ENCODE peak calls at places on chromosome 14, in five cellular contexts. T is heart left ventricle, H is mesendoderm, J is endodermal cell, V is GM23248. X is an unnamed sample. For H3K36me3, the result is how much of the 10 kb centered on the place peaks cover.

GRCh38 chr14:55373784-55374725 is 37.6 kb downstream of the ATG14 start:
- DNase-seq in T (no peak), H (peak), J (no peak), V (peak), X (peak)

GRCh38 chr14:101022121-101022520 is 118.6 kb upstream of the RTL1 start:
- DNase-seq in T (no peak), H (no peak), J (peak), V (peak), X (no peak)

GRCh38 chr14:89040080-89040437 is 215.6 kb downstream of the TTC8 start:
- DNase-seq in T (no peak), H (no peak), J (no peak), V (no peak), X (no peak)

GRCh38 chr14:60482743-60483142 is 3.1 kb downstream of the C14orf39 start:
- DNase-seq in T (no peak), H (no peak), J (no peak), V (no peak), X (no peak)

GRCh38 chr14:76781648-76782051 is 20.4 kb downstream of the VASH1 start:
- DNase-seq in T (no peak), H (no peak), J (peak), V (no peak), X (no peak)

GRCh38 chr14:64493455-64493854 is 10.2 kb downstream of the ZBTB25 start:
- DNase-seq in T (no peak), H (no peak), J (no peak), V (no peak), X (no peak)

GRCh38 chr14:61229475-61229888 is 51.7 kb downstream of the TMEM30B start:
- DNase-seq in T (no peak), H (no peak), J (no peak), V (no peak), X (no peak)

GRCh38 chr14:96586921-96587822 is 85.0 kb downstream of the PAPOLA start:
- DNase-seq in T (no peak), H (no peak), J (peak), V (no peak), X (no peak)

GRCh38 chr14:55803506-55804197 is 223.6 kb downstream of the KTN1 start:
- DNase-seq in T (no peak), H (no peak), J (no peak), V (no peak), X (no peak)

GRCh38 chr14:99035712-99036593 is 236.0 kb downstream of the BCL11B start:
- DNase-seq in T (peak), H (peak), J (peak), V (peak), X (peak)

GRCh38 chr14:60658116-60658515 is 8.8 kb upstream of the SIX1 start:
- DNase-seq in T (no peak), H (peak), J (peak), V (no peak), X (no peak)

GRCh38 chr14:51424569-51425251 is 184.7 kb downstream of the TMX1 start:
- DNase-seq in T (peak), H (peak), J (no peak), V (peak), X (no peak)

GRCh38 chr14:55386037-55386798 is 25.4 kb downstream of the ATG14 start:
- DNase-seq in T (no peak), H (peak), J (peak), V (no peak), X (no peak)

GRCh38 chr14:58805057-58805456 is 167.3 kb downstream of the DACT1 start:
- DNase-seq in T (no peak), H (no peak), J (no peak), V (peak), X (no peak)

GRCh38 chr14:26926585-26926984 is 328.8 kb upstream of the NOVA1 start:
- DNase-seq in T (no peak), H (peak), J (no peak), V (no peak), X (no peak)
- H3K36me3 ChIP-seq in T (under half), H (under half), J (under half), V (under half), X (under half)

GRCh38 chr14:23202001-23202400 is 18.5 kb upstream of the SLC7A8 start:
- DNase-seq in T (no peak), H (no peak), J (no peak), V (no peak), X (no peak)

GRCh38 chr14:23209651-23210423 is 26.4 kb upstream of the SLC7A8 start:
- DNase-seq in T (no peak), H (no peak), J (no peak), V (no peak), X (no peak)

GRCh38 chr14:23206422-23207145 is 23.1 kb upstream of the SLC7A8 start:
- DNase-seq in T (no peak), H (no peak), J (no peak), V (no peak), X (no peak)

GRCh38 chr14:23208286-23208685 is 24.8 kb upstream of the SLC7A8 start:
- DNase-seq in T (no peak), H (no peak), J (no peak), V (no peak), X (no peak)

GRCh38 chr14:23207146-23207540 is 23.7 kb upstream of the SLC7A8 start:
- DNase-seq in T (no peak), H (peak), J (no peak), V (no peak), X (no peak)
- H3K4me3 ChIP-seq in T (no peak), H (no peak), J (no peak), V (no peak), X (no peak)

GRCh38 chr14:26448181-26448855 is 149.5 kb downstream of the NOVA1 start:
- DNase-seq in T (no peak), H (peak), J (peak), V (no peak), X (no peak)
- H3K27ac ChIP-seq in T (no peak), H (no peak), J (no peak), V (no peak), X (no peak)

GRCh38 chr14:21074398-21075272 is 4.5 kb downstream of the ARHGEF40 start:
- DNase-seq in T (no peak), H (no peak), J (no peak), V (no peak), X (no peak)
- H3K36me3 ChIP-seq in T (half or more), H (under half), J (half or more), V (under half), X (under half)

DNA sequence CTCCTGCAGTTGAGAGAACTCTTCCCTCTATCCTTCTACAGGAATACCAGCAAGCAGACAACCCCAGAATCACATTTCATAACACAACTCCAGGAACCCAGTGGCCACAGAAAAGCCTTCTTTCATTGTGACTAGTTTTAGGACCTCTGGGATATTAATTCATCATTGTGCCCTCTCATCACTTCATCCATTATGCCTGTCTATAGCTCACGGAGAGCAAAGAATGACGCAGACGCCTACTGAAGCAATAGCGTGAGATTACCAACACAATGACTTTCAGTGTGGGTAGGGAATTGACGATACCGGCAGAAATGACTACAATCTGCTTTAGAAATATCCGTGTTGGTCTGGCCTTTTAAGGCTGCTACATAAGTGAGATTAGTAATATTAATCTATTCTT is 158.1 kb upstream of the FOXG1 start:
- DNase-seq in T (no peak), H (no peak), J (no peak), V (no peak), X (no peak)
- H3K4me3 ChIP-seq in T (no peak), H (no peak), J (no peak), V (no peak), X (no peak)

GRCh38 chr14:68797180-68797670 is 4.4 kb upstream of the ZFP36L1 start:
- DNase-seq in T (no peak), H (peak), J (peak), V (no peak), X (no peak)
- H3K27ac ChIP-seq in T (peak), H (peak), J (no peak), V (peak), X (peak)

DNA sequence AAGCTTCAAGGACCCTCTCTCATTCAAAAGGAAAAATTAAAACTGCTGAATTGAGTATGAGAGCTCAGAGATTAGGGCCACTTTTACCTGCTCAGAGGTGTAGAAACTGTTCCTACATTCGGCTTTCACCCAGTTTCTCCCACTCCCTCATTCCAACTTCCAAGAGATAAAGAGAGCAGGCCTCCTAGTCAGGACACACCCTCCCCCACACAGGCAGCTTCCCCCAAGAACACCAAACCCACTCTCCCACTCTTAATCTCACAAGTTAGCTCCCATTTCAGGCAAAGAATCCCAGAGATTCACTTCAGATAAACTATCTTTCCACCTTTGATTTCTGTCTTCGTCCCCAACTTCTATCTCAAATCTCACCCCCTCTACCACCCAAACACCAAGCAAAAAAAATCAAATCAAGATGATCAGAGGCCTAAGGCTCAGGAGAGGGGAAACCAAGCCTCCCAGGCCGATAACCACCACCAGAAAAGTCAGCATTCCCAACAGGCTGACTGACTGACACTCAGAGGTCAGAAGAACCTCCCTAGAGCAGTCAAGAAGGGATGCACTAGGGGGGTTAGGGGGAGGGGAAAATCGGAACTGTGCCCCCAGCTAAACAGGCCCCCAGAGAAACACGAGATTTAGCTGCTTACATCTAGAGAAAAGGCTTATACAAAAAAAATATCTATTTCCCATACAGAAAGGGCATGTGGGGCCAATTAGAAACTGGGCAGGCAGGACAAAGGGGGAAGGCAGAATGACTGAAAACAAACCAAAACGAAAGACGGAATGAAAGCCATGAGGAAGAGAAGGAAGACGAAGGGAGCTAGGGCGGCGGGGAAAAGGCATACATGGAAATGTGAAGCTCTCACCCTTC is 13.2 kb upstream of the CDH24 start:
- DNase-seq in T (no peak), H (peak), J (peak), V (peak), X (no peak)
- H3K36me3 ChIP-seq in T (half or more), H (under half), J (half or more), V (under half), X (under half)

DNA sequence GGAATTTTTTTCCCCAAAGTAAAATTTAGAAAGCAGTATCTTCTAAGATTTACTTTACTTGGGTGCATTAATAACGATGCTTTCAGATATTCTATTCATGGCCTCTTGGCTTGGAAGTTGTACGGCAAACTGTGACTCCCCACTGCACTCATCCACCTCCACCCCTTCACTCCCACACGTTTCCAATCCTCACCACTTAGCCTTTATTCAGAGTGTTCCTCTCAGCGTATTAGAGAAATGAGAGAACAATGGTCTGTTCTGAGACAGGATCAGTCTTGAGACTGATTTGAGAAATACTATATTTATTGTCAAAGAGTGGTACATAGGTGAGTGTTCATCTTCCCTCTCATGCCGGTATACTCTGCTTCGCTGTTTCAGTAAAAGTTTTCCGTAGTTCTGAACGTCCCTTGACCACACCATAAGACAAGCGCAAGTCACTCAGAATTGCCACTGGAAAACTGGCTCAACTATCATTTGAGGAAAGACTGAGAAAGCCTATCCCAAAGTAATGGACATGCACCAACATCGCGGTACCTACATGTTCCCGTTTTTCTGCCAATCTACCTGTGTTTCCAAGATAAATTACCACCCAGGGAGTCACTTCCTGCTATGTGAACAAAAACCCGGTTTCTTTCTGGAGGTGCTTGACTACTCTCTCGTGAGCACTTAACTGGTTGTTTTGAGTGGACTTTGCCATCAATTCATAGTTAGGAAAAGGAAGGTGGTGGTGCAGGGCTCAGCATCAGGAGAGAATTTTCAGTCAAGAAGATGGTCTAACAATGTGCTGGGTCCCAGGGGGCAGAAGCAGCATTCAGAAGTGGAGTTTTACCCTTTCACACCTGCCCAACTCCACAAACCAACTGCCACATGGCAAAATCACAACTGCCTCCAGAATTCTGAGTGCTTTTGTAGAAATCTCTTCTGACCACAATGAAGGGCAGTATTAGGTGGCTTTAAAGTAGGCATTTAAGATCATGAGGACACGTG is 1.5 kb downstream of the EGLN3 start:
- DNase-seq in T (no peak), H (peak), J (peak), V (no peak), X (no peak)
- H3K4me3 ChIP-seq in T (peak), H (peak), J (peak), V (no peak), X (peak)

GRCh38 chr14:102951799-102952198 is 29.3 kb downstream of the AMN start:
- DNase-seq in T (no peak), H (no peak), J (no peak), V (no peak), X (no peak)
- H3K27ac ChIP-seq in T (no peak), H (no peak), J (no peak), V (no peak), X (no peak)

X was measured in PC-9.